ENCODE peak calls at places on chromosomes 3 and 15, in ten cellular contexts. Y is left ventricle myocardium inferior; Z is EL; K is NCI-H345; T is GM13977; Q is CD14-positive monocyte; F is AG10803; O is activated CD8-positive, alpha-beta memory T cell treated with anti-CD3 and anti-CD28 coated beads for 48 hours; W is stimulated activated CD8-positive, alpha-beta memory T cell treated with anti-CD3 and anti-CD28 coated beads, Interleukin-7, amount 100 ng/mL, for 24 hours; A is thyroid gland. M is an unnamed sample.

GRCh38 chr15:22888120-22888859 is 49.8 kb downstream of the NIPA2 start:
- DNase-seq in Y (no peak), Z (peak), K (no peak), T (no peak), Q (no peak), F (peak), O (no peak), W (no peak), A (no peak), M (peak)

GRCh38 chr3:147407107-147407494 is 758 bp upstream of the ZIC4 start:
- DNase-seq in Y (no peak), Z (no peak), K (no peak), T (no peak), Q (no peak), F (no peak), O (no peak), W (no peak), A (no peak), M (no peak)

GRCh38 chr3:159031280-159031679 is 229.4 kb downstream of the MFSD1 start:
- DNase-seq in Y (no peak), Z (no peak), K (no peak), T (no peak), Q (no peak), F (no peak), O (no peak), W (no peak), A (no peak), M (no peak)

GRCh38 chr15:32692286-32692685 is 25.5 kb upstream of the GREM1 start:
- DNase-seq in Y (no peak), Z (no peak), K (no peak), T (no peak), Q (no peak), F (no peak), O (no peak), W (no peak), A (no peak), M (no peak)

GRCh38 chr3:50268703-50269451 is at the start of gene SEMA3B:
- DNase-seq in Y (peak), Z (peak), K (peak), T (no peak), Q (no peak), F (peak), O (no peak), W (no peak), A (peak), M (peak)

GRCh38 chr3:138511990-138512389 is 77.6 kb downstream of the ESYT3 start:
- DNase-seq in Y (no peak), Z (no peak), K (no peak), T (no peak), Q (no peak), F (no peak), O (no peak), W (no peak), A (no peak), M (no peak)

GRCh38 chr3:160665784-160666526 is 11.0 kb upstream of the ARL14 start:
- DNase-seq in Y (no peak), Z (peak), K (no peak), T (peak), Q (no peak), F (peak), O (no peak), W (no peak), A (no peak), M (peak)

GRCh38 chr3:171461087-171461917 is 1.1 kb upstream of the TNIK start:
- DNase-seq in Y (no peak), Z (no peak), K (no peak), T (peak), Q (no peak), F (peak), O (no peak), W (no peak), A (peak), M (peak)

GRCh38 chr3:107062787-107063186 is 314.5 kb upstream of the CCDC54 start:
- DNase-seq in Y (no peak), Z (peak), K (no peak), T (no peak), Q (no peak), F (peak), O (no peak), W (no peak), A (no peak), M (no peak)

GRCh38 chr3:46867550-46867898 is 4.3 kb upstream of the MYL3 start:
- DNase-seq in Y (peak), Z (no peak), K (no peak), T (no peak), Q (no peak), F (peak), O (no peak), W (no peak), A (peak), M (peak)

GRCh38 chr15:47384316-47384715 is 333.0 kb upstream of the SEMA6D start:
- DNase-seq in Y (peak), Z (peak), K (no peak), T (no peak), Q (no peak), F (peak), O (no peak), W (no peak), A (peak), M (peak)

GRCh38 chr15:29925227-29926082 is 103.2 kb upstream of the TJP1 start:
- DNase-seq in Y (peak), Z (peak), K (no peak), T (no peak), Q (no peak), F (peak), O (no peak), W (peak), A (peak), M (peak)

GRCh38 chr15:60017538-60018199 is 13.6 kb downstream of the FOXB1 start:
- DNase-seq in Y (no peak), Z (peak), K (no peak), T (no peak), Q (no peak), F (no peak), O (no peak), W (no peak), A (no peak), M (peak)

GRCh38 chr15:91258436-91258779 is 158.4 kb downstream of the SV2B start:
- DNase-seq in Y (no peak), Z (no peak), K (no peak), T (no peak), Q (peak), F (no peak), O (no peak), W (no peak), A (no peak), M (no peak)